ENCODE peak calls at places on chromosomes 4 and X, in eight cellular contexts. C is H1, V is A549, T is SK-N-SH, X is NB4, U is GM12878, R is HepG2, A is WTC11. H is an unnamed sample.

GRCh38 chr4:24913099-24913445 is 230 bp upstream of the CCDC149 start:
- DNase-seq in C (no peak), V (peak; percentile 26), T (no peak), X (no peak), U (no peak), R (no peak), A (no peak), H (no peak)

GRCh38 chr4:159747983-159748382 is 645.1 kb downstream of the RAPGEF2 start:
- DNase-seq in C (no peak), V (no peak), T (no peak), X (no peak), U (no peak), R (no peak), A (no peak), H (no peak)

GRCh38 chrX:71627588-71628404 is 9.5 kb upstream of the CXCR3 start:
- DNase-seq in C (no peak), V (no peak), T (no peak), X (no peak), U (no peak), R (peak; percentile 49), A (no peak), H (no peak)

GRCh38 chr4:98765771-98766170 is 107.4 kb upstream of the TSPAN5 start:
- DNase-seq in C (no peak), V (no peak), T (no peak), X (no peak), U (no peak), R (no peak), A (no peak), H (no peak)

GRCh38 chrX:46791927-46792825 is 33.3 kb upstream of the SLC9A7 start:
- DNase-seq in C (no peak), V (peak; percentile 90), T (no peak), X (peak; percentile 84), U (peak; percentile 68), R (peak; percentile 32), A (peak; percentile 16), H (peak; percentile 63)

GRCh38 chrX:47706575-47706974 is 47.6 kb upstream of the UXT start:
- DNase-seq in C (no peak), V (no peak), T (no peak), X (no peak), U (no peak), R (no peak), A (no peak), H (no peak)

GRCh38 chr4:114028071-114028470 is 48.6 kb upstream of the ARSJ start:
- DNase-seq in C (no peak), V (no peak), T (no peak), X (no peak), U (no peak), R (no peak), A (no peak), H (no peak)

GRCh38 chr4:144501231-144501780 is 144.7 kb upstream of the HHIP start:
- DNase-seq in C (no peak), V (no peak), T (no peak), X (no peak), U (no peak), R (no peak), A (no peak), H (no peak)

GRCh38 chrX:68183612-68184214 is 249.6 kb downstream of the OPHN1 start:
- DNase-seq in C (no peak), V (peak; percentile 62), T (peak; percentile 9), X (peak; percentile 44), U (no peak), R (peak; percentile 27), A (no peak), H (no peak)

GRCh38 chr4:70936200-70936787 is 34.1 kb downstream of the MOB1B start:
- DNase-seq in C (no peak), V (no peak), T (no peak), X (no peak), U (no peak), R (no peak), A (no peak), H (no peak)

GRCh38 chrX:69101655-69102251 is 63.5 kb downstream of the PJA1 start:
- DNase-seq in C (no peak), V (no peak), T (peak; percentile 59), X (no peak), U (no peak), R (no peak), A (no peak), H (no peak)

GRCh38 chr4:112284662-112285411 is 867 bp downstream of the TIFA start:
- DNase-seq in C (no peak), V (no peak), T (peak; percentile 64), X (peak; percentile 51), U (no peak), R (no peak), A (no peak), H (no peak)

GRCh38 chrX:37378830-37379229 is 29.7 kb downstream of the PRRG1 start:
- DNase-seq in C (no peak), V (no peak), T (no peak), X (no peak), U (no peak), R (no peak), A (no peak), H (no peak)

DNA sequence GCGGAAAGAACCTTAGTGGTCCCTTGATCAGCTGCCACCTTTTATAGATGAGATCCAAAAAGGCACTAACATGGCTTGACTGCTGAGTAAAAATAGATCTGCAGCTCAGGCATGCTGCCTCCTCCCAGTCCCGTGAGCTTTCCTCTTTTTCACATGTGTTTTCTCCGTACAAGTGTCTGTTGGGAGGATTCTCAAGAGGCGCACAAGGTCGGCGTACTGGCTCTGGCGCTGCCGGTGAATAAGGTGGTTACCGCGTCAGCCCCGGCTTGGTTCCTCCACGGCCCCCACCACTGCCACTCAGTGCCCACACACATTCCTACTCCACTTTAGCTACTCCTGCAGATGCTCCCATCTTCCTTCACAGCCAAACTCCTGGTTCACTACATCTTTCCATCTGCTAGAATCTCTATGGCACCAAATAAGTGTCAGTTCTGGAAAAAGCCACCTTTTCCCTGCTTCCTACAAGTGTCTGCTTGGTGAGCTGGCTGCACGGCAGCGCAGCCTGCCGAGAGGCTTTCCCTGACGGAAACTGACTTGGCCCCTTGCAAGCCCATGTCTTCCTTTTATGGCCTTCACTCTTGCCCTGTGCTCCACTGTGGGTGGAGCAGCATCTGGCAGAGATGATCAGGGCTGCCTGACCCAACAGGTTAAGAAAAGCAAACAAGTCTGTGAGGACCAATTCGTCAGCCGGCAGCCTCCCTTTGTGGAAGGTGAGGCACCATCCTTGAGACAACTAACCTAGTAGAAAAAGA is 99.8 kb downstream of the KLHL8 start:
- DNase-seq in C (no peak), V (no peak), T (no peak), X (no peak), U (no peak), R (peak; percentile 47), A (no peak), H (no peak)
- TF ChIP-seq MAX in C (no peak), V (no peak), T (no peak), X (no peak), U (no peak), R (no peak), A (no peak), H (no peak)

GRCh38 chr4:145937990-145938611 is 522 bp downstream of the ZNF827 start:
- DNase-seq in C (peak; percentile 48), V (peak; percentile 15), T (peak; percentile 60), X (peak; percentile 3), U (no peak), R (no peak), A (peak; percentile 29), H (no peak)
- TF ChIP-seq MAX in C (no peak), V (no peak), T (no peak), X (no peak), U (no peak), R (no peak), A (no peak), H (no peak)

DNA sequence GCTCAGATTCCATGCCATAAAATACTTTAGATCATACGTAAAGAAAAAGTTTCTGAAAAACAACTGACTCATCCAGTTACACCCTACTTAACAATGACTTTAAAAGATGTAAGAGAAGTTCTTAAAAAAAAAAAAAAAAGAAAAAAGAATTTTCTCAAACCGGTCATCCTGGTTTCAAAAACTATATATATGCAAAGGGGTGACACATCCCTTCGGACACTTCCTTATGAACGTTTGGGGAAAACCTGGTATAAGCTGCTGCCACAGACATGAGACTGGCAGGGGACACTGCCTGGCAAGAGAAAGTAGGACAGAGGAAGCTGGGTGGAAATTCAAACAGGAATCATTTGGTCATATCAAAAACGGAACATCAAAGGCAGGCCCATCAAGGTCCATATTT is 81.2 kb upstream of the PRSS48 start:
- DNase-seq in C (no peak), V (peak; percentile 10), T (no peak), X (no peak), U (no peak), R (no peak), A (no peak), H (no peak)
- TF ChIP-seq MAX in C (no peak), V (no peak), T (no peak), X (no peak), U (no peak), R (no peak), A (no peak), H (no peak)

GRCh38 chrX:96985046-96985445 is 101.3 kb downstream of the RPA4 start:
- DNase-seq in C (no peak), V (no peak), T (no peak), X (no peak), U (no peak), R (no peak), A (no peak), H (no peak)

GRCh38 chrX:96987228-96987627 is 103.5 kb downstream of the RPA4 start:
- DNase-seq in C (no peak), V (no peak), T (no peak), X (no peak), U (no peak), R (no peak), A (no peak), H (no peak)

GRCh38 chrX:96979766-96980165 is 96.1 kb downstream of the RPA4 start:
- DNase-seq in C (peak; percentile 41), V (no peak), T (no peak), X (no peak), U (no peak), R (no peak), A (peak; percentile 16), H (no peak)

GRCh38 chrX:96982159-96982558 is 98.5 kb downstream of the RPA4 start:
- DNase-seq in C (no peak), V (no peak), T (no peak), X (no peak), U (no peak), R (no peak), A (no peak), H (no peak)

DNA sequence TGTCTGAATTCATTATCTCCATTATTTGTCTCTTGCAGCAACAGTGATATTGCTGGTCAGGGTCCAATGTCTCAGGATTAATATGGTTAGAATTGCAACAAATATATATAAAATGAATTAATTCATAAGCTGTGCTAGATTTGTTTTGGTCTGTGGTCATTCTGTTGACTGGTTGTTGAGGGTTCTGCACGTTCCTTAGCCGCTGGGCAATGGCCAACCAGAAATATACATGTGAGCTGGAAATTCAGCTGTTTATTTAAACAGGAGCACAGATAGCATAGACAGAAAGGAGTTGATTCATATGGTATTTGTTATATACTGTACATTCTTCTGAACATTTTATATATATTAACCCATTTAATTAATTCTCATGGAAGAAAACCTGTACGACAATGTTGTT is 100.8 kb downstream of the RPA4 start:
- DNase-seq in C (no peak), V (no peak), T (no peak), X (no peak), U (no peak), R (no peak), A (no peak), H (no peak)
- TF ChIP-seq MAX in C (no peak), V (no peak), T (no peak), X (no peak), U (no peak), R (no peak), A (no peak), H (no peak)

GRCh38 chr4:26568446-26568994 is 15.4 kb upstream of the TBC1D19 start:
- DNase-seq in C (no peak), V (peak; percentile 53), T (no peak), X (no peak), U (no peak), R (no peak), A (no peak), H (peak; percentile 93)
- TF ChIP-seq MAX in C (no peak), V (no peak), T (no peak), X (no peak), U (no peak), R (no peak), A (no peak), H (peak; percentile 53)